ENCODE peak calls at places on chromosomes 12 and 14, in eight cellular contexts. N is NCI-H2029 treated with DMSO at 0.1 percent for 48 hours, E is AG08395, G is HuH-7.5, T is EL, X is PC-3, Z is psoas muscle, I is Ammon's horn. M is an unnamed sample.

GRCh38 chr14:69595336-69595735 is 16.1 kb upstream of the SUSD6 start:
- DNase-seq in N (no peak), E (no peak), G (no peak), T (no peak), X (no peak), Z (no peak), I (no peak), M (no peak)

GRCh38 chr12:64785816-64786215 is 26.6 kb upstream of the GNS start:
- DNase-seq in N (no peak), E (no peak), G (no peak), T (no peak), X (no peak), Z (no peak), I (no peak), M (no peak)

GRCh38 chr12:22477166-22477893 is 67.0 kb downstream of the C2CD5 start:
- DNase-seq in N (no peak), E (peak; percentile 19), G (no peak), T (peak; percentile 89), X (no peak), Z (no peak), I (no peak), M (no peak)

GRCh38 chr14:101961746-101962502 is 2.4 kb upstream of the DYNC1H1 start:
- DNase-seq in N (no peak), E (no peak), G (no peak), T (no peak), X (no peak), Z (no peak), I (no peak), M (no peak)

GRCh38 chr12:49783917-49784676 is 42.7 kb downstream of the TMBIM6 start:
- DNase-seq in N (no peak), E (peak; percentile 67), G (no peak), T (peak; percentile 70), X (no peak), Z (no peak), I (peak; percentile 32), M (no peak)

GRCh38 chr14:24690492-24690891 is 56.5 kb upstream of the GZMB start:
- DNase-seq in N (peak; percentile 20), E (no peak), G (no peak), T (no peak), X (no peak), Z (no peak), I (no peak), M (no peak)

GRCh38 chr14:93430319-93430801 is 379 bp upstream of the UNC79 start:
- DNase-seq in N (peak; percentile 19), E (no peak), G (no peak), T (no peak), X (no peak), Z (peak; percentile 8), I (peak; percentile 79), M (no peak)

GRCh38 chr14:68824517-68825347 is 31.9 kb upstream of the ZFP36L1 start:
- DNase-seq in N (no peak), E (peak; percentile 92), G (peak; percentile 78), T (peak; percentile 83), X (peak; percentile 90), Z (peak; percentile 89), I (peak; percentile 78), M (peak; percentile 87)

GRCh38 chr14:63435838-63436237 is 107.3 kb downstream of the PPP2R5E start:
- DNase-seq in N (no peak), E (peak; percentile 80), G (no peak), T (no peak), X (peak; percentile 18), Z (peak; percentile 63), I (peak; percentile 82), M (peak; percentile 57)

GRCh38 chr12:42468853-42469252 is 120.7 kb downstream of the PRICKLE1 start:
- DNase-seq in N (no peak), E (no peak), G (no peak), T (no peak), X (peak; percentile 20), Z (no peak), I (peak; percentile 47), M (no peak)

GRCh38 chr14:98715054-98715453 is 556.9 kb downstream of the BCL11B start:
- DNase-seq in N (no peak), E (no peak), G (no peak), T (no peak), X (no peak), Z (no peak), I (no peak), M (no peak)

GRCh38 chr14:99158150-99158549 is 113.8 kb downstream of the BCL11B start:
- DNase-seq in N (no peak), E (no peak), G (no peak), T (no peak), X (peak; percentile 17), Z (no peak), I (no peak), M (no peak)

GRCh38 chr14:20262642-20263128 is 23.6 kb downstream of the OR11H4 start:
- DNase-seq in N (no peak), E (peak; percentile 53), G (no peak), T (peak; percentile 93), X (peak; percentile 93), Z (no peak), I (no peak), M (no peak)

GRCh38 chr14:68669644-68670343 is 123.1 kb downstream of the ZFP36L1 start:
- DNase-seq in N (no peak), E (no peak), G (no peak), T (no peak), X (no peak), Z (peak; percentile 29), I (no peak), M (no peak)

GRCh38 chr12:11106288-11106687 is 14.2 kb upstream of the TAS2R43 start:
- DNase-seq in N (no peak), E (no peak), G (no peak), T (no peak), X (no peak), Z (no peak), I (no peak), M (no peak)

GRCh38 chr14:81264011-81264410 is 43.3 kb upstream of the GTF2A1 start:
- DNase-seq in N (no peak), E (no peak), G (no peak), T (no peak), X (no peak), Z (no peak), I (no peak), M (no peak)

GRCh38 chr14:92937229-92937937 is 14.4 kb downstream of the CHGA start:
- DNase-seq in N (no peak), E (no peak), G (no peak), T (no peak), X (peak; percentile 70), Z (no peak), I (no peak), M (peak; percentile 36)

GRCh38 chr14:76761849-76762616 is 765 bp downstream of the VASH1 start:
- DNase-seq in N (no peak), E (no peak), G (no peak), T (no peak), X (no peak), Z (no peak), I (peak; percentile 54), M (no peak)

GRCh38 chr12:121801601-121802484 is 2.0 kb upstream of the SETD1B start:
- DNase-seq in N (peak; percentile 96), E (no peak), G (no peak), T (no peak), X (peak; percentile 27), Z (no peak), I (no peak), M (no peak)

M was measured in transverse colon.